ENCODE peak calls at places on chromosome 22, in four cellular contexts. One of them, this sample, is unnamed.

GRCh38 chr22:28025866-28026575 is 107.0 kb upstream of the PITPNB start:
- DNase-seq in HepG2: no peak
- DNase-seq in WTC11: no peak
- DNase-seq in GM12878: no peak
- DNase-seq in this sample: no peak

GRCh38 chr22:40396882-40397281 is 26.5 kb downstream of the SGSM3 start:
- DNase-seq in HepG2: no peak
- DNase-seq in WTC11: peak
- DNase-seq in GM12878: no peak
- DNase-seq in this sample: no peak

GRCh38 chr22:27438271-27438980 is 363.1 kb downstream of the MN1 start:
- DNase-seq in HepG2: no peak
- DNase-seq in WTC11: no peak
- DNase-seq in GM12878: no peak
- DNase-seq in this sample: no peak

GRCh38 chr22:35697142-35697541 is 20.5 kb upstream of the APOL5 start:
- DNase-seq in HepG2: no peak
- DNase-seq in WTC11: no peak
- DNase-seq in GM12878: no peak
- DNase-seq in this sample: no peak

GRCh38 chr22:29011200-29011867 is 50.3 kb downstream of the C22orf31 start:
- DNase-seq in HepG2: no peak
- DNase-seq in WTC11: no peak
- DNase-seq in GM12878: no peak
- DNase-seq in this sample: no peak

GRCh38 chr22:36110306-36110791 is 50.2 kb downstream of the APOL3 start:
- DNase-seq in HepG2: no peak
- DNase-seq in WTC11: peak
- DNase-seq in GM12878: no peak
- DNase-seq in this sample: no peak

GRCh38 chr22:21837184-21837979 is 30.1 kb downstream of the MAPK1 start:
- DNase-seq in HepG2: peak
- DNase-seq in WTC11: no peak
- DNase-seq in GM12878: no peak
- DNase-seq in this sample: no peak

GRCh38 chr22:22721681-22722309 is 77.4 kb downstream of the GGTLC2 start:
- DNase-seq in HepG2: no peak
- DNase-seq in WTC11: no peak
- DNase-seq in GM12878: peak
- DNase-seq in this sample: no peak

GRCh38 chr22:26887916-26888315 is 230.5 kb downstream of the MIAT start:
- DNase-seq in HepG2: no peak
- DNase-seq in WTC11: no peak
- DNase-seq in GM12878: no peak
- DNase-seq in this sample: no peak

GRCh38 chr22:40728731-40729189 is 49.5 kb downstream of the MCHR1 start:
- DNase-seq in HepG2: no peak
- DNase-seq in WTC11: no peak
- DNase-seq in GM12878: no peak
- DNase-seq in this sample: no peak

GRCh38 chr22:27029584-27030130 is 372.3 kb downstream of the MIAT start:
- DNase-seq in HepG2: no peak
- DNase-seq in WTC11: no peak
- DNase-seq in GM12878: no peak
- DNase-seq in this sample: no peak

GRCh38 chr22:27416553-27417427 is 384.8 kb downstream of the MN1 start:
- DNase-seq in HepG2: no peak
- DNase-seq in WTC11: peak
- DNase-seq in GM12878: no peak
- DNase-seq in this sample: no peak

GRCh38 chr22:29143848-29144785 is 61.6 kb upstream of the EMID1 start:
- DNase-seq in HepG2: no peak
- DNase-seq in WTC11: no peak
- DNase-seq in GM12878: no peak
- DNase-seq in this sample: no peak

GRCh38 chr22:19199479-19199878 is 20.9 kb upstream of the SLC25A1 start:
- DNase-seq in HepG2: no peak
- DNase-seq in WTC11: no peak
- DNase-seq in GM12878: no peak
- DNase-seq in this sample: no peak

GRCh38 chr22:28450109-28450508 is 229.5 kb downstream of the TTC28 start:
- DNase-seq in HepG2: no peak
- DNase-seq in WTC11: no peak
- DNase-seq in GM12878: no peak
- DNase-seq in this sample: no peak

GRCh38 chr22:32202539-32203180 is 2.2 kb downstream of the RFPL2 start:
- DNase-seq in HepG2: peak
- DNase-seq in WTC11: peak
- DNase-seq in GM12878: no peak
- DNase-seq in this sample: peak

GRCh38 chr22:25067851-25068421 is 115.4 kb downstream of the KIAA1671 start:
- DNase-seq in HepG2: no peak
- DNase-seq in WTC11: no peak
- DNase-seq in GM12878: no peak
- DNase-seq in this sample: no peak

GRCh38 chr22:19873138-19873959 is 18.7 kb upstream of the GNB1L start:
- DNase-seq in HepG2: no peak
- DNase-seq in WTC11: no peak
- DNase-seq in GM12878: no peak
- DNase-seq in this sample: no peak

GRCh38 chr22:23204541-23205157 is 24.3 kb downstream of the BCR start:
- DNase-seq in HepG2: no peak
- DNase-seq in WTC11: no peak
- DNase-seq in GM12878: no peak
- DNase-seq in this sample: no peak

GRCh38 chr22:49783926-49784629 is 43.6 kb downstream of the BRD1 start:
- DNase-seq in HepG2: no peak
- DNase-seq in WTC11: no peak
- DNase-seq in GM12878: no peak
- DNase-seq in this sample: no peak
- TF ChIP-seq CREM in HepG2: no peak
- TF ChIP-seq CREM in WTC11: no peak
- TF ChIP-seq CREM in GM12878: no peak
- TF ChIP-seq CREM in this sample: no peak

GRCh38 chr22:34001701-34002466 is 81.6 kb upstream of the LARGE1 start:
- DNase-seq in HepG2: no peak
- DNase-seq in WTC11: no peak
- DNase-seq in GM12878: no peak
- DNase-seq in this sample: no peak
- TF ChIP-seq CREM in HepG2: no peak
- TF ChIP-seq CREM in WTC11: no peak
- TF ChIP-seq CREM in GM12878: no peak
- TF ChIP-seq CREM in this sample: no peak

GRCh38 chr22:16955678-16956210 is 52.3 kb downstream of the GAB4 start:
- DNase-seq in HepG2: no peak
- DNase-seq in WTC11: no peak
- DNase-seq in GM12878: no peak
- DNase-seq in this sample: no peak
- TF ChIP-seq CREM in HepG2: no peak
- TF ChIP-seq CREM in WTC11: no peak
- TF ChIP-seq CREM in GM12878: no peak
- TF ChIP-seq CREM in this sample: no peak

DNA sequence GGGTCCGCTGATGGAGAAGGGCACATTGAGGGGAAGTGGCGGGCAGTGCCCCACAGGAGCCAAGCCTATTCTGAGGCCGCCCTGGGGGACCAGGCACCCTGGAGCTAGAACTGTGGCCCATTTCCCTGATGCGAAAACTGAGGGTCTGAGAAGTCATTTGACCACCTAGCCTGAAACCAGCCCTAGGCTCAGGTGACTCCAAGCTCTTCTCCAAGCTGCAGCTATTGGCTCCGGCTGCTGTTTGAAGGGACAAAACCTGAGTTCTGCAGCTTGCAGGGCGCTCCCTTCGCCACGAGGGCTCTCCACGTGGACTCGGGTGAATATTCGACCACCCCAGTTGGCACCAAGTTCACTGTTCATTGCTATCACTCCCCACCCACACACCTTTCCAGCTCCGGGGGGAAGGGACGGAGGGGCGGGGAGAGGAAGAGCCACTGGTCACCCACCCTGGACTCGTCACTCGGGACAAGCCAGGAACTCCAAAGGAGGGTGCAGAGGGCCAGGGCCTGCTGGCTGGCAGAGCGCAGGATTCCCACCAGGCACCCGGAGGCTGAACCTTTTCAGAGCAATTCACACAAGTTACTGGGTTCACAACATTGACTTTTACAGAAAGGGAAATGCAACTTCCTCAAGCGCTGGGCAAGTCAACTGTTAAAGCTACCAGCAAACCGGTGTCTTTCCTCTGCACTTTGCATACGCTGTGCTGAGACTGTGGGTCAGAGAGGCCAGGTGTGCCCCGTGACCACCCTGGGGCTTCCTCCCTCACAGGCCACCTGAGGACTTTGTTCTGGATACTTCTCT is 1.1 kb upstream of the RAC2 start:
- DNase-seq in HepG2: no peak
- DNase-seq in WTC11: no peak
- DNase-seq in GM12878: no peak
- DNase-seq in this sample: no peak
- TF ChIP-seq CREM in HepG2: no peak
- TF ChIP-seq CREM in WTC11: no peak
- TF ChIP-seq CREM in GM12878: no peak
- TF ChIP-seq CREM in this sample: no peak

DNA sequence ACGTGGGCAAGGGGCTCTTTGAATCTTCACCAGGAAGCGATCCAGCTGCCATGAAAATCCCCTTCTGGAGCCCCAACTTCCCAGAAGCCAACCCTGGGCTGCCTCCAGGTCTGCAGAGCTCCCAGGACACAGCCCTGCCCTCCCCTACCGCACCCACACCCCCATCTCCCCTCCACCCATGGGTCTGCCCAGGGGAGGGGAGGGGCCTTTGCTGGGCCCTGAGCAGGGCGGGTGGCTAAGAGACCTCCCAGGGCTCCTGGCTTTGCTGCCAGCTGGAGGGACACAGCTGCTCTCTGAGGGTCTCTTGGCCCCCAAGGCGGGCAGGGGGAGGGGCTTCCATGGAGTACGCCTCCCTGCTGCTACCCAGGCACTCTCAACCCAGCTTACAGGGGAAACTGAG is 64.1 kb downstream of the WNT7B start:
- DNase-seq in HepG2: no peak
- DNase-seq in WTC11: no peak
- DNase-seq in GM12878: no peak
- DNase-seq in this sample: no peak
- TF ChIP-seq CREM in HepG2: no peak
- TF ChIP-seq CREM in WTC11: no peak
- TF ChIP-seq CREM in GM12878: no peak
- TF ChIP-seq CREM in this sample: no peak

DNA sequence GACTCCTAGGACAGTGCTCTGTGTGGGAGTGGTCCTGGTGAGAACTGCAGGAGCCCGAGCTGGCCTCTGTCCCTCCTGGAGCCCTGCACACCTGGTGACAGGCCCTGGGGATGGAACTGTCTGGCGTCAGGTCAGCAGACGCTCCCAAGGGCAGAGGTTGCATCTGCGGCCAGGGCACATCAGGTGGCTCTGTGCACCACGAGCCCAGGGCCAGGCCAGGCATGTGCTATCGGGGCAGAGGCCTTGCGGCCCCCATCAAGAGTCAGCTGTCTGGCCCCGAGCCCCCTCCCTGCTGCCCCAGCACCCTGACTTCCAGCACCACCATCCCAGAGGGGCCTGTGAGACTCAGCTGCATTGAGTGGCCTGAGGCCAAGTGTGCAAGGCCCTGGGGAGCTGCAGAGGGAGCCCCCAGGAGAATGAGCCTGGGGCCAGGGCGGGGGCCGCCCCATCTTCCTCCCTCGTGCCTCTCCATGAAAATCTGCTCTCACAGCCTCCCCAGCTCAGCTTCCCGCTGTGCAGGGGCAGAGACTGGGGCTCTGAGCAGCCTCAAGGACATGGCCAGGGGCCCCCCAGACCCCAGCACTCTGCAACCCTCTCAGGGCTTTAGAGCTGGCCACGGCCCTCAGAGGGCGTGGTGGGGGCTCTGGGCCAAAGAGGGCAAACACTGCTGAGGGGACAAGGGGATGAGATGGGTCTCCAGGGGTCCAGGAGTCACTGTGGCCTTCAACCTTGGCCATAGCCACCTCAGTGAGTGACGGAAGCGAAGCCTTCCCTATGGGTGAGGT is 56.4 kb downstream of the RTL6 start:
- DNase-seq in HepG2: no peak
- DNase-seq in WTC11: no peak
- DNase-seq in GM12878: no peak
- DNase-seq in this sample: no peak
- TF ChIP-seq CREM in HepG2: no peak
- TF ChIP-seq CREM in WTC11: no peak
- TF ChIP-seq CREM in GM12878: no peak
- TF ChIP-seq CREM in this sample: no peak

GRCh38 chr22:39094717-39095389 is 2.2 kb upstream of the APOBEC3H start:
- DNase-seq in HepG2: no peak
- DNase-seq in WTC11: no peak
- DNase-seq in GM12878: no peak
- DNase-seq in this sample: no peak

GRCh38 chr22:39098576-39098975 is 1.5 kb downstream of the APOBEC3H start:
- DNase-seq in HepG2: no peak
- DNase-seq in WTC11: no peak
- DNase-seq in GM12878: no peak
- DNase-seq in this sample: no peak

GRCh38 chr22:39097098-39098020 is at the start of gene APOBEC3H:
- DNase-seq in HepG2: no peak
- DNase-seq in WTC11: no peak
- DNase-seq in GM12878: no peak
- DNase-seq in this sample: no peak

GRCh38 chr22:39095971-39096370 is 1.1 kb upstream of the APOBEC3H start:
- DNase-seq in HepG2: no peak
- DNase-seq in WTC11: no peak
- DNase-seq in GM12878: no peak
- DNase-seq in this sample: no peak

GRCh38 chr22:39098026-39098425 is 982 bp downstream of the APOBEC3H start:
- DNase-seq in HepG2: no peak
- DNase-seq in WTC11: peak
- DNase-seq in GM12878: peak
- DNase-seq in this sample: no peak
- TF ChIP-seq CREM in HepG2: no peak
- TF ChIP-seq CREM in WTC11: no peak
- TF ChIP-seq CREM in GM12878: no peak
- TF ChIP-seq CREM in this sample: no peak

DNA sequence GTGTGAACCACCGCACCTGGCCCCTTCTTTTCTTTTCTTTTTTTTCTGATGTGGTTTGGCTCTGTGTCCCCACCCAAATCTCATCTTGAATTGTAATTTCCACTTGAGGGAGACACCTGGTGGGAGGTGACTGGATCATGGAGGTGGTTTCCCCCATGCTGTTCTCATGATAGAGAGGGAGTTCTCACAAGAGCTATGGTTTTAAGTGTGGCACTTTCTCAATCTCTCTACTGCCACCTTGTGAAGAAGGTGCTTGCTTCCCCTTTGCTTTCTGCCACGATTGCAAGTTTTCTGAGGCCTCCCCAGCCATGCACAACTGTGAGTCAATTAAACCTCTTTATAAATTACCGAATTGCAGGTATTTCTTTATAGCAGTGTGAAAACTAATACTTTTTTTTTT is 4.9 kb upstream of the TCN2 start:
- DNase-seq in HepG2: peak
- DNase-seq in WTC11: no peak
- DNase-seq in GM12878: no peak
- DNase-seq in this sample: no peak
- TF ChIP-seq CREM in HepG2: no peak
- TF ChIP-seq CREM in WTC11: no peak
- TF ChIP-seq CREM in GM12878: no peak
- TF ChIP-seq CREM in this sample: no peak